ENCODE peak calls at places on chromosomes 13 and 19, in four cellular contexts. Z is fibroblast of lung, M is colonic mucosa, E is Peyer's patch. T is an unnamed sample.

GRCh38 chr19:32543107-32543900 is 37.7 kb upstream of the PDCD5 start:
- DNase-seq in Z (peak; percentile 25), M (no peak), E (no peak), T (peak; percentile 31)

GRCh38 chr19:44577566-44577874 is 35.8 kb upstream of the IGSF23 start:
- DNase-seq in Z (no peak), M (no peak), E (no peak), T (no peak)

GRCh38 chr19:55379161-55379560 is 2.5 kb downstream of the TMEM190 start:
- DNase-seq in Z (no peak), M (no peak), E (no peak), T (no peak)

GRCh38 chr19:27654266-27654990 is 1558.5 kb downstream of the UQCRFS1 start:
- DNase-seq in Z (no peak), M (no peak), E (no peak), T (no peak)

GRCh38 chr13:110412132-110412912 is 105.2 kb downstream of the COL4A2 start:
- DNase-seq in Z (peak; percentile 99), M (peak; percentile 78), E (peak; percentile 47), T (peak; percentile 99)

GRCh38 chr19:7940841-7941240 is 2.6 kb downstream of the TIMM44 start:
- DNase-seq in Z (no peak), M (no peak), E (no peak), T (no peak)

GRCh38 chr19:7098701-7099596 is 29.4 kb downstream of the ZNF557 start:
- DNase-seq in Z (peak; percentile 87), M (peak; percentile 93), E (peak; percentile 82), T (peak; percentile 94)

GRCh38 chr19:49094505-49095482 is 9.5 kb downstream of the SNRNP70 start:
- DNase-seq in Z (no peak), M (no peak), E (no peak), T (no peak)

GRCh38 chr13:73210218-73210883 is 151.5 kb downstream of the KLF5 start:
- DNase-seq in Z (no peak), M (no peak), E (no peak), T (no peak)

GRCh38 chr13:110965755-110966134 is 50.9 kb upstream of the ANKRD10 start:
- DNase-seq in Z (no peak), M (no peak), E (no peak), T (no peak)

T was measured in EH.